ENCODE peak calls at places on chromosomes 2 and 18, in four cellular contexts. I is heart right ventricle, V is cardiac fibroblast, B is NB4. J is an unnamed sample.

GRCh38 chr2:45497355-45497754 is 113.7 kb downstream of the SRBD1 start:
- DNase-seq in B (no peak), V (peak), I (no peak), J (no peak)

GRCh38 chr2:11389048-11389413 is 44.6 kb upstream of the ROCK2 start:
- DNase-seq in V (no peak), B (no peak), I (no peak), J (no peak)

GRCh38 chr2:213150315-213150951 is 979 bp downstream of the IKZF2 start:
- DNase-seq in I (peak), V (peak), B (peak), J (peak)

GRCh38 chr18:59249186-59249774 is 24.0 kb downstream of the RAX start:
- DNase-seq in B (peak), I (peak), V (peak), J (peak)

GRCh38 chr18:12904012-12904516 is 20.0 kb upstream of the PTPN2 start:
- DNase-seq in B (no peak), I (peak), V (peak), J (no peak)

GRCh38 chr2:31107588-31108300 is 30.5 kb downstream of the GALNT14 start:
- DNase-seq in I (no peak), B (peak), V (no peak), J (peak)

GRCh38 chr2:227335713-227336112 is 10.7 kb downstream of the MFF start:
- DNase-seq in B (no peak), I (no peak), V (no peak), J (no peak)

GRCh38 chr2:85772019-85772745 is 18.4 kb downstream of the ATOH8 start:
- DNase-seq in I (peak), B (no peak), V (peak), J (peak)

GRCh38 chr2:37389984-37390765 is 45.7 kb downstream of the QPCT start:
- DNase-seq in B (peak), I (peak), V (peak), J (peak)

GRCh38 chr2:179488563-179488962 is 223.9 kb upstream of the SESTD1 start:
- DNase-seq in B (no peak), V (no peak), I (no peak), J (no peak)

GRCh38 chr2:188693771-188694170 is 280.4 kb upstream of the COL3A1 start:
- DNase-seq in B (no peak), V (no peak), I (no peak), J (no peak)

GRCh38 chr18:41326311-41326710 is 628.7 kb upstream of the PIK3C3 start:
- DNase-seq in V (peak), B (no peak), I (no peak), J (peak)

GRCh38 chr2:211367711-211368110 is 811.3 kb downstream of the CPS1 start:
- DNase-seq in V (peak), B (no peak), I (no peak), J (peak)

GRCh38 chr2:39717067-39717466 is 51.4 kb downstream of the TMEM178A start:
- DNase-seq in V (no peak), I (no peak), B (no peak), J (no peak)

GRCh38 chr2:112936927-112937232 is 25.9 kb downstream of the IL37 start:
- DNase-seq in B (peak), V (no peak), I (no peak), J (no peak)

GRCh38 chr2:106269591-106270291 is 75.6 kb upstream of the UXS1 start:
- DNase-seq in B (peak), V (peak), I (peak), J (peak)

GRCh38 chr2:44748-45341 is 1.5 kb downstream of the FAM110C start:
- DNase-seq in I (no peak), B (no peak), V (no peak), J (peak)

GRCh38 chr18:40016405-40016804 is 1938.6 kb upstream of the PIK3C3 start:
- DNase-seq in V (no peak), I (no peak), B (no peak), J (no peak)

GRCh38 chr18:64259871-64260270 is 111.0 kb upstream of the LINC00305 start:
- DNase-seq in I (no peak), V (no peak), B (no peak), J (no peak)

GRCh38 chr2:101400048-101400447 is 12.7 kb upstream of the CREG2 start:
- DNase-seq in I (no peak), V (no peak), B (peak), J (peak)

GRCh38 chr2:173922068-173922467 is 43.1 kb downstream of the SP3 start:
- DNase-seq in V (no peak), B (no peak), I (no peak), J (no peak)

GRCh38 chr2:237858294-237859081 is 935 bp upstream of the RAMP1 start:
- DNase-seq in V (peak), I (peak), B (peak), J (peak)

GRCh38 chr2:216652566-216652965 is 19.3 kb downstream of the IGFBP2 start:
- DNase-seq in I (no peak), B (no peak), V (no peak), J (peak)

GRCh38 chr18:3720818-3721545 is 271.0 kb downstream of the TGIF1 start:
- DNase-seq in I (no peak), V (no peak), B (no peak), J (no peak)

GRCh38 chr2:19349911-19350677 is 8.3 kb downstream of the OSR1 start:
- DNase-seq in B (peak), V (peak), I (peak), J (no peak)

GRCh38 chr2:42238644-42239288 is 69.6 kb downstream of the EML4 start:
- DNase-seq in V (peak), I (peak), B (peak), J (peak)

GRCh38 chr18:63186520-63186919 is 133.0 kb downstream of the BCL2 start:
- DNase-seq in B (no peak), V (no peak), I (no peak), J (no peak)

GRCh38 chr2:149894760-149895159 is 307.2 kb upstream of the MMADHC start:
- DNase-seq in I (no peak), B (peak), V (peak), J (peak)

GRCh38 chr18:35620765-35621164 is 39.2 kb downstream of the GALNT1 start:
- DNase-seq in B (no peak), I (peak), V (peak), J (no peak)

GRCh38 chr18:75678662-75679061 is 251.2 kb upstream of the SMIM21 start:
- DNase-seq in B (no peak), V (peak), I (no peak), J (no peak)

GRCh38 chr2:195575879-195576391 is 81.1 kb upstream of the SLC39A10 start:
- DNase-seq in I (no peak), V (peak), B (peak), J (peak)
- TF ChIP-seq CTCF in I (peak), V (no peak), B (no peak), J (no peak)

GRCh38 chr18:48770243-48770642 is 180.5 kb downstream of the SMAD7 start:
- DNase-seq in V (no peak), B (no peak), I (no peak), J (no peak)

GRCh38 chr18:48772457-48772856 is 178.3 kb downstream of the SMAD7 start:
- DNase-seq in B (no peak), I (no peak), V (no peak), J (no peak)

GRCh38 chr18:48769006-48769646 is 181.6 kb downstream of the SMAD7 start:
- DNase-seq in I (no peak), B (no peak), V (no peak), J (no peak)

GRCh38 chr18:48773821-48774220 is 176.9 kb downstream of the SMAD7 start:
- DNase-seq in B (no peak), V (no peak), I (no peak), J (no peak)

GRCh38 chr18:48771641-48772380 is 179.0 kb downstream of the SMAD7 start:
- DNase-seq in V (no peak), B (peak), I (peak), J (no peak)
- H3K4me3 ChIP-seq in V (no peak), B (no peak), I (no peak), J (no peak)

DNA sequence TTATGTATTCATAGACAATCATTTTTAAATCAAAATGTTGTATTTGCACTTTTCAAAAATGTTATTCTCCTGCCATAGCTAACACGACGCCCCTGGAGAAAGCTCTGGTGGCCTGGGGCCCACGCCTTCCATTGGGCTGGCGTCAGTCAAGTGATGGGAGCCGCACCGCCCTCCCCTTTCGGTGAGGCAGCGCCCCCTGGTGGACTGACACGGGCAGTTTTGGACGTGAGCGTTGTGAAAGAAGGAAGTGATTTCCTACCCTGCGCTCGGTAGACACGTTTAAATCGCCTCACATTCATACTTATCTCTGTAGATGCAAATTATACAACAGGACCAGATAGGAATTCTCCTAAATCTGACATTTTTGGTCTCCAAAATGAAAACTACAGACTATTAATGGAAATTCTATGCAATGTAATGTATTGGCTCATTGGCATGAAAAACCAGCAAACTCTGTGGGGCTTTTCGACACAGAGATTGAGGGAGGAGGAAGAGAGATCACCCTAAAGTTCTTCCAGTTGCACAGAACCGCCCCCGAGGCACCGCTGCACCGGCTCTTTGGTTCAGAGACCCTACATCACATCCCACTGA is 326.2 kb upstream of the SOX11 start:
- DNase-seq in B (peak), I (peak), V (peak), J (peak)
- TF ChIP-seq CTCF in B (peak), I (peak), V (peak), J (peak)

GRCh38 chr18:50334546-50335152 is 40.2 kb upstream of the SKA1 start:
- DNase-seq in B (no peak), V (no peak), I (no peak), J (no peak)

GRCh38 chr18:50341443-50341842 is 33.4 kb upstream of the SKA1 start:
- DNase-seq in B (no peak), V (no peak), I (no peak), J (no peak)

GRCh38 chr18:50340078-50340477 is 34.8 kb upstream of the SKA1 start:
- DNase-seq in I (no peak), V (no peak), B (no peak), J (no peak)

GRCh38 chr18:50338122-50338521 is 36.7 kb upstream of the SKA1 start:
- DNase-seq in V (no peak), B (peak), I (no peak), J (no peak)

DNA sequence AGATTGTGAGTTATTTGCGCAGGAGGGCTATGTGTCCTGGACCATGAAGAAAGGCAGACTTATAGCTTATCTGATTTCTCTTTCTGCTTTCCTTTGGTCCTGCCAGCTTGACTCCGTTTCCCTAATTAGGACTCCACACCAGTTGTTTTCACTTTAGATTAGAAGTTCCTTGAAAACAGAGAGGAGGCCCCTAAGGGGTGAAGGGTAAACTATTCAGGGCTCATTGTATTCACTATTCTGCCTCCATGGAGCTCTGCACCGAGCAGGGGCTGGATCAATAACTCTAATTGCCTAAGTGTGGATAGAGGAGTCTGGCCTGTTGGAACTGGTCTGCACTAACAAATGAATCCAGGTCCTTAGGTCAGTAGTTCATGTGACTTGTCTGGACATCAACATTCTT is 36.2 kb upstream of the SKA1 start:
- DNase-seq in B (no peak), V (no peak), I (no peak), J (no peak)
- H3K4me3 ChIP-seq in B (no peak), V (no peak), I (no peak), J (no peak)

GRCh38 chr2:24199968-24200590 is 25.2 kb downstream of the FAM228A start:
- DNase-seq in I (no peak), B (no peak), V (no peak), J (no peak)

GRCh38 chr2:24203029-24203786 is 28.4 kb downstream of the FAM228A start:
- DNase-seq in I (no peak), B (no peak), V (no peak), J (no peak)

GRCh38 chr2:24200799-24201198 is 25.9 kb downstream of the FAM228A start:
- DNase-seq in V (no peak), I (no peak), B (no peak), J (no peak)

GRCh38 chr2:24203787-24204150 is 28.9 kb downstream of the FAM228A start:
- DNase-seq in B (no peak), I (no peak), V (no peak), J (no peak)

GRCh38 chr2:24201496-24201895 is 26.6 kb downstream of the FAM228A start:
- DNase-seq in B (no peak), I (no peak), V (peak), J (no peak)
- TF ChIP-seq CTCF in B (no peak), I (no peak), V (no peak), J (no peak)